ENCODE peak calls at places on chromosomes 11 and 22, in ten cellular contexts. M is hepatocyte, L is SK-N-MC, N is MM.1S, B is neural progenitor cell, C is endothelial cell of umbilical vein, Z is PC-9, R is DND-41, S is mammary epithelial cell, Q is PC-3. X is an unnamed sample.

GRCh38 chr22:47188337-47189055 is 426.0 kb downstream of the TBC1D22A start:
- DNase-seq in N (no peak), S (no peak), M (no peak), R (no peak), B (no peak), L (no peak), Q (no peak), C (no peak), Z (no peak), X (no peak)

GRCh38 chr11:20913113-20913512 is 243.7 kb downstream of the NELL1 start:
- DNase-seq in N (no peak), S (no peak), Z (no peak), M (no peak), Q (no peak), B (no peak), L (no peak), C (no peak), R (no peak), X (peak; percentile 17)

GRCh38 chr11:16086229-16086628 is 270.1 kb downstream of the SOX6 start:
- DNase-seq in C (no peak), Z (no peak), S (no peak), Q (no peak), N (no peak), L (no peak), M (no peak), B (peak; percentile 95), R (no peak), X (peak; percentile 6)

GRCh38 chr22:21909871-21910270 is 42.4 kb upstream of the MAPK1 start:
- DNase-seq in Q (no peak), S (no peak), L (no peak), Z (no peak), C (no peak), R (no peak), B (no peak), N (no peak), M (no peak), X (no peak)

GRCh38 chr11:13465909-13466371 is 2.9 kb upstream of the BTBD10 start:
- DNase-seq in R (peak; percentile 14), N (peak; percentile 34), Z (peak; percentile 3), Q (peak; percentile 64), L (peak; percentile 22), M (peak; percentile 38), S (no peak), B (no peak), C (peak; percentile 66), X (peak; percentile 38)

GRCh38 chr11:10376061-10376460 is 71.2 kb downstream of the ADM start:
- DNase-seq in C (no peak), S (no peak), Q (no peak), L (no peak), Z (no peak), M (no peak), B (no peak), N (no peak), R (no peak), X (no peak)

GRCh38 chr11:95520765-95521542 is 268.6 kb downstream of the FAM76B start:
- DNase-seq in S (peak; percentile 93), Z (no peak), B (no peak), R (no peak), L (peak; percentile 16), Q (peak; percentile 62), C (no peak), N (no peak), M (no peak), X (no peak)

GRCh38 chr11:79312591-79313267 is 128.1 kb downstream of the TENM4 start:
- DNase-seq in C (no peak), M (no peak), L (no peak), B (no peak), Z (no peak), S (no peak), R (no peak), Q (no peak), N (no peak), X (no peak)

GRCh38 chr11:44709281-44709562 is 17.5 kb upstream of the TSPAN18 start:
- DNase-seq in Q (peak; percentile 41), N (no peak), L (no peak), R (no peak), S (peak; percentile 28), M (peak; percentile 76), Z (peak; percentile 13), C (no peak), B (no peak), X (no peak)

GRCh38 chr22:43840431-43840830 is 21.9 kb downstream of the SULT4A1 start:
- DNase-seq in N (no peak), Z (no peak), S (no peak), B (no peak), Q (no peak), L (no peak), M (no peak), C (no peak), R (no peak), X (no peak)

GRCh38 chr11:61861634-61862033 is 29.7 kb downstream of the FADS3 start:
- DNase-seq in C (no peak), N (no peak), R (no peak), L (no peak), Q (no peak), B (no peak), S (no peak), Z (no peak), M (no peak), X (no peak)

GRCh38 chr11:3160252-3161031 is 4.7 kb downstream of the OSBPL5 start:
- DNase-seq in Z (no peak), Q (no peak), N (no peak), S (peak; percentile 75), C (peak; percentile 92), M (peak; percentile 90), L (peak; percentile 6), B (peak; percentile 99), R (no peak), X (peak; percentile 98)

DNA sequence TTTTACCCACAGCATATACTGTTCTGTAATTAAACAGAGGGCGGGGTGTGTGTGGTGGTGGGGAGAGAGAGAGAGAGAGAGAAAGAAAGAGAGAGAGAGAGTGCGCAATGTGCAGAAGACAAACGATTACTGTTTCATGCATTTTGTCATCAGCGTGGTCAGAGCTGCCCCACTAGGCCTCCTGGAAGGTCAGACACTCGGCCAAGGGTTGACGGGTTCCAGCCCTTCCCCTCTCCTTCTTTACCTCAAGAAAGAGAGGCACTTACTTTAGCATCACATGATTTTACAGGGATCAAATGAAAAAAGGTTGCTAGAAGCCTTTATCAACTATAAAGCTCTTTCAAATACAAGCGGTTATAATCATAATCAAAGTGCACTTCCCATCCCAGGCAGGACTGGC is 269.2 kb upstream of the SORL1-AS1 start:
- DNase-seq in Z (no peak), B (no peak), M (no peak), Q (no peak), C (no peak), L (no peak), R (no peak), N (no peak), S (no peak), X (no peak)
- H3K4me3 ChIP-seq in Z (no peak overlapping the region), B (no peak overlapping the region), M (peak overlapping the region; percentile 49), Q (no peak overlapping the region), C (no peak overlapping the region), L (no peak overlapping the region), R (no peak overlapping the region), N (no peak overlapping the region), S (no peak overlapping the region), X (peak overlapping the region; percentile 72)

GRCh38 chr11:72625746-72626636 is 48.2 kb downstream of the PDE2A start:
- DNase-seq in Q (no peak), C (peak; percentile 85), Z (no peak), S (no peak), R (no peak), L (no peak), N (no peak), B (no peak), M (peak; percentile 83), X (peak; percentile 38)
- TF ChIP-seq EZH2 in Q (no peak), C (no peak), Z (no peak), S (no peak), R (no peak), L (no peak), N (no peak), B (no peak), M (no peak), X (no peak)

GRCh38 chr22:29108137-29108536 is 35.3 kb downstream of the KREMEN1 start:
- DNase-seq in Z (no peak), S (peak; percentile 68), C (no peak), M (no peak), Q (peak; percentile 74), R (no peak), B (no peak), N (no peak), L (no peak), X (no peak)
- H3K4me3 ChIP-seq in Z (no peak overlapping the region), S (no peak overlapping the region), C (no peak overlapping the region), M (no peak overlapping the region), Q (no peak overlapping the region), R (no peak overlapping the region), B (no peak overlapping the region), N (no peak overlapping the region), L (no peak overlapping the region), X (no peak overlapping the region)

DNA sequence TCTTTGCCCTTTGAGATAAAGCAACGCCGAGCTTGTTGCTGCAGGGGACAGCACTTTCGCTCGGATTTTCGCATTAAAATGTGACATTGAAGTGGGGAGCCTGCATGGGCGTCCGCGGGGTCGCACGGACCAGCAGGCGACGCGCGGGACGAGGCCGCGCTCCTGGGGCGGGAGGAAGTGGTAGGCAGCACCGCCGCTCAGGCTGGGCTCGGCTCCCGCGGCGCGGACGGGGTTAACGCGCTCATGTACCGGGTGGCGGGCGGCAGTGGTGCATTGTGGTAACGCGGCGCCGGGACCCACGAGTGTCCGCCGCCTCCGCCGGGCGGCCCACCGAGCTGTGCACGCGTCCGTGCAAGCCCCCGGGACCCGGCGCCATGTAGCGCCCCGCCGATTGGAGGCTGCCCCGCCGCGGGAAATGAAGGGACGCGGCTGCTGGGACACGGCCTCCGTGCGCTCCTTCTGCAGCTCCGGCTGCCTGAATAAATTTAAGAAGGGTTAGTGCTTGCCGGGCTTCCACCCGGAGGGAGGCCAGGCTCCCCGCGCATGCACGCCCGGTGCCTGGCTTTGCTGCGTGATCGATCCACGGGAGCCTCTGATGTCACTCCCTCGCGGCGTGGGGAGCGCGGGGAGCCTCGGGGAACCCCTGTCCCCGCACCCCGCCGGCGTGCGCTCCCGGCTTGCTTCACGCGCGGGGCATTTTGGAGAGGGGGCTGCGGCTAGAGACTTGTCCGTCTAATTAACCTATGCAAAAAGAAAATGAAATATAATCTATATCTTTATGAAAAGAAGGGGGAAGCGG is 127.7 kb downstream of the OSBP2 start:
- DNase-seq in Q (no peak), C (no peak), R (no peak), N (no peak), B (peak; percentile 51), M (peak; percentile 29), S (no peak), Z (no peak), L (no peak), X (peak; percentile 57)
- TF ChIP-seq EZH2 in Q (no peak), C (peak; percentile 99), R (no peak), N (no peak), B (peak; percentile 83), M (peak; percentile 89), S (no peak), Z (no peak), L (peak; percentile 65), X (no peak)

GRCh38 chr11:65418681-65419459 is 3.7 kb upstream of the NEAT1 start:
- DNase-seq in S (peak; percentile 96), C (peak; percentile 97), L (peak; percentile 66), R (peak; percentile 94), M (peak; percentile 97), Z (peak; percentile 98), Q (peak; percentile 98), B (peak; percentile 84), N (peak; percentile 98), X (peak; percentile 95)
- H3K4me3 ChIP-seq in S (no peak overlapping the region), C (no peak overlapping the region), L (peak overlapping the region; percentile 77), R (peak overlapping the region; percentile 79), M (peak overlapping the region; percentile 18), Z (peak overlapping the region; percentile 59), Q (peak overlapping the region; percentile 41), B (no peak overlapping the region), N (peak overlapping the region; percentile 75), X (peak overlapping the region; percentile 20)